ENCODE peak calls at places on chromosomes 4 and X, in four cellular contexts. D is AG10803, P is prostate gland, J is psoas muscle. B is an unnamed sample.

GRCh38 chr4:26807330-26807729 is 53.3 kb upstream of the STIM2 start:
- DNase-seq in D (no peak), P (no peak), J (no peak), B (no peak)

GRCh38 chrX:110045988-110046387 is 43.1 kb downstream of the TMEM164 start:
- DNase-seq in D (no peak), P (no peak), J (no peak), B (peak)

GRCh38 chr4:7911044-7911578 is 28.6 kb downstream of the AFAP1 start:
- DNase-seq in D (peak), P (no peak), J (peak), B (peak)

GRCh38 chr4:36316544-36317082 is 35.2 kb downstream of the DTHD1 start:
- DNase-seq in D (no peak), P (no peak), J (no peak), B (no peak)

GRCh38 chr4:75089206-75089605 is 156.3 kb downstream of the PARM1 start:
- DNase-seq in D (no peak), P (no peak), J (no peak), B (no peak)

GRCh38 chr4:107966903-107967302 is 22.8 kb upstream of the HADH start:
- DNase-seq in D (no peak), P (no peak), J (no peak), B (no peak)

GRCh38 chrX:132505116-132505515 is 16.3 kb upstream of the MBNL3 start:
- DNase-seq in D (peak), P (no peak), J (no peak), B (peak)

GRCh38 chr4:111283066-111283677 is 660.3 kb upstream of the PITX2 start:
- DNase-seq in D (peak), P (peak), J (peak), B (peak)

GRCh38 chr4:152500798-152501434 is 35.0 kb downstream of the FBXW7 start:
- DNase-seq in D (peak), P (peak), J (no peak), B (peak)

GRCh38 chr4:177001271-177002175 is 208.8 kb upstream of the VEGFC start:
- DNase-seq in D (peak), P (no peak), J (no peak), B (peak)

GRCh38 chr4:12924728-12925320 is 559.3 kb downstream of the RAB28 start:
- DNase-seq in D (no peak), P (no peak), J (no peak), B (no peak)

GRCh38 chr4:100497729-100498250 is 20.0 kb downstream of the EMCN start:
- DNase-seq in D (no peak), P (no peak), J (no peak), B (peak)

GRCh38 chr4:76867880-76868655 is 29.9 kb downstream of the SOWAHB start:
- DNase-seq in D (no peak), P (no peak), J (no peak), B (no peak)

GRCh38 chr4:6529021-6529420 is 46.0 kb upstream of the MAN2B2 start:
- DNase-seq in D (no peak), P (no peak), J (no peak), B (no peak)

GRCh38 chrX:47613082-47613481 is 6.6 kb downstream of the SYN1 start:
- DNase-seq in D (no peak), P (no peak), J (no peak), B (no peak)

GRCh38 chr4:128812360-128812958 is 3.0 kb downstream of the JADE1 start:
- DNase-seq in D (peak), P (peak), J (no peak), B (peak)

GRCh38 chr4:140019619-140020367 is 134.2 kb downstream of the MAML3 start:
- DNase-seq in D (no peak), P (no peak), J (no peak), B (no peak)

GRCh38 chr4:56910172-56910967 is 2.7 kb downstream of the REST start:
- DNase-seq in D (peak), P (no peak), J (no peak), B (no peak)

GRCh38 chr4:122525865-122526264 is 69.3 kb upstream of the IL2 start:
- DNase-seq in D (no peak), P (no peak), J (no peak), B (no peak)

GRCh38 chrX:22395372-22395771 is 122.7 kb downstream of the CBLL2 start:
- DNase-seq in D (no peak), P (no peak), J (no peak), B (no peak)

GRCh38 chr4:53321151-53321987 is 44.5 kb downstream of the SCFD2 start:
- DNase-seq in D (peak), P (no peak), J (no peak), B (peak)

GRCh38 chr4:10738826-10739489 is 54.4 kb upstream of the CLNK start:
- DNase-seq in D (no peak), P (no peak), J (no peak), B (no peak)

GRCh38 chrX:120251471-120252011 is 929 bp downstream of the ZBTB33 start:
- DNase-seq in D (peak), P (peak), J (no peak), B (peak)

GRCh38 chr4:128060130-128060619 is 937 bp upstream of the LARP1B start:
- DNase-seq in D (peak), P (no peak), J (no peak), B (peak)

GRCh38 chr4:11817088-11817487 is 388.4 kb upstream of the HS3ST1 start:
- DNase-seq in D (no peak), P (no peak), J (no peak), B (no peak)

GRCh38 chr4:78119698-78120097 is 62.6 kb downstream of the FRAS1 start:
- DNase-seq in D (peak), P (no peak), J (no peak), B (no peak)

GRCh38 chr4:127503111-127503510 is 129.6 kb upstream of the INTU start:
- DNase-seq in D (peak), P (no peak), J (no peak), B (peak)

GRCh38 chrX:39729834-39730670 is 367.7 kb downstream of the BCOR start:
- DNase-seq in D (no peak), P (no peak), J (no peak), B (no peak)

GRCh38 chrX:134803551-134804183 is 145.4 kb upstream of the PLAC1 start:
- DNase-seq in D (no peak), P (no peak), J (no peak), B (no peak)

GRCh38 chr4:925771-926500 is 6.2 kb downstream of the GAK start:
- DNase-seq in D (no peak), P (no peak), J (no peak), B (no peak)

GRCh38 chr4:16695896-16696295 is 202.5 kb downstream of the LDB2 start:
- DNase-seq in D (no peak), P (no peak), J (no peak), B (no peak)

GRCh38 chr4:161197912-161198311 is 965.9 kb downstream of the FSTL5 start:
- DNase-seq in D (no peak), P (no peak), J (no peak), B (no peak)

GRCh38 chr4:8247047-8247930 is 22.3 kb upstream of the HTRA3 start:
- DNase-seq in D (no peak), P (no peak), J (peak), B (no peak)

GRCh38 chr4:5845035-5845905 is 47.6 kb downstream of the CRMP1 start:
- DNase-seq in D (no peak), P (no peak), J (no peak), B (no peak)

GRCh38 chr4:52977252-52977651 is 115.1 kb downstream of the RASL11B start:
- DNase-seq in D (no peak), P (no peak), J (no peak), B (no peak)

GRCh38 chr4:155787113-155787710 is 28.4 kb downstream of the GUCY1B1 start:
- DNase-seq in D (peak), P (peak), J (no peak), B (peak)

GRCh38 chrX:2486476-2487133 is 14.2 kb downstream of the DHRSX start:
- DNase-seq in D (no peak), P (no peak), J (no peak), B (peak)

GRCh38 chrX:2489446-2490445 is 11.0 kb downstream of the DHRSX start:
- DNase-seq in D (no peak), P (no peak), J (no peak), B (no peak)

GRCh38 chrX:2487366-2487765 is 13.4 kb downstream of the DHRSX start:
- DNase-seq in D (no peak), P (no peak), J (no peak), B (no peak)

GRCh38 chrX:2490634-2491033 is 10.1 kb downstream of the DHRSX start:
- DNase-seq in D (no peak), P (no peak), J (no peak), B (no peak)

GRCh38 chrX:2488621-2489285 is 12.0 kb downstream of the DHRSX start:
- DNase-seq in D (no peak), P (no peak), J (no peak), B (no peak)
- TF ChIP-seq CTCF in D (no peak), P (no peak), J (no peak), B (no peak)

GRCh38 chr4:145819246-145820181 is 119.1 kb downstream of the ZNF827 start:
- DNase-seq in D (no peak), P (peak), J (no peak), B (no peak)

GRCh38 chr4:145818001-145818400 is 120.6 kb downstream of the ZNF827 start:
- DNase-seq in D (no peak), P (no peak), J (no peak), B (no peak)

GRCh38 chr4:145821771-145822170 is 116.9 kb downstream of the ZNF827 start:
- DNase-seq in D (no peak), P (no peak), J (no peak), B (no peak)

GRCh38 chr4:145823743-145824142 is 114.9 kb downstream of the ZNF827 start:
- DNase-seq in D (no peak), P (no peak), J (no peak), B (no peak)

DNA sequence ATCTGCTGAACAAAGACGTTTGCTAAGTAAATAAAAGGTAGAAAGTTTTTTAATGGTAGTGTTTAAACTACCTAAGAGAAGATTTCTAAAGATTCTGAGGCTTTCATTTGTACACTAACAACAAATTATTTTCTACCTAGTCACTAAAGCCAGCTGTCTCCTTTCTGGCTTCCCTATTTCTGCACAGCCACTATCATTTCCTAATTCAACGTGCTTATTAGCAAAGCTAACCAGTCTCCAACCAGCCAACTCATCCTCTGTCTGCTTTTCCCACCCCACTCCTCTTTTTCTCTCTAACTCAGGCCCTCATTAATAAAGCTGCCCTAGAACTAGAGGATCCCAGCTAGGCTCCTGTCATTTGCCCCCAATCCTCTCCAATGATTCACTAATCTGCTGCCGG is 118.2 kb downstream of the ZNF827 start:
- DNase-seq in D (no peak), P (no peak), J (no peak), B (no peak)
- H3K4me3 ChIP-seq in D (no peak), P (no peak), J (peak), B (no peak)

GRCh38 chr4:112732142-112732541 is 95.2 kb downstream of the LARP7 start:
- DNase-seq in D (no peak), P (no peak), J (no peak), B (no peak)
- TF ChIP-seq CTCF in D (no peak), P (no peak), J (no peak), B (no peak)

DNA sequence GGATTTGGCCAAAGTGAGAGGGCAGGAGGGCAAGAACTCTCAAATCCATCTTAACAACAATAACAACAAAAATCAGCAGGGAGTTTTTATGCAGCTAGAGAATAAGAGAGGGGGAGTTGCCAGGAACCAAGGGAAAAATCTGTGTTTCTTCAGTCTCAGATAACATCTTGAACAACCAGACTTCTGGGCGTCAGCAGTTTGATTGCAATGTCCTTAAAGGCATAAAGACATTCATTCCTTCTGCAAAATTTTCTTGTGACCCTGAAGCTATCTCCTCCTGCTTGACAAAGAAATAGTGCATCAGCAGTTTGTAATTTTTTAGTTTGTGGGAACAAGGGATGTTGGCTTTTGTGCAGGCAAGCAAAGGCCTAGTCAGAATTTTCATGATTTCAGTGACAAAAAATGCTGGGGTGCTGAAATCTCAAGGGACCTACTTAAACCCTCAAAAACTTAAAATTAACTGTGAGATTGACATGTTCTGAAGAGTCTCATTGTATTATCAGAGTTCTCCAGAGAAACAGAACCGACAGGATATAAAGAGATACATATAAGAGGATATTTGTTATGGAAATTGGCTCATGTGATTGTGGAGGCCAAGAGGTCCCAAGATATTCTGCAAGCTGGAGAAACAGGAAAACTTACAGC is 125.8 kb upstream of the UNC5C start:
- DNase-seq in D (no peak), P (no peak), J (no peak), B (no peak)
- H3K4me3 ChIP-seq in D (no peak), P (no peak), J (no peak), B (no peak)

B was measured in foreskin fibroblast.